ENCODE peak calls at places on chromosomes 4 and X, in seven cellular contexts. N, S, M, X, Q, D and G are unnamed samples.

GRCh38 chr4:62771656-62772557 is 1571.8 kb downstream of the ADGRL3 start:
- DNase-seq in N (no peak), S (no peak), D (no peak), X (no peak), Q (no peak), M (no peak), G (no peak)

GRCh38 chrX:147891886-147892285 is 19.8 kb upstream of the FMR1 start:
- DNase-seq in N (no peak), X (no peak), M (no peak), D (no peak), S (no peak), Q (no peak), G (no peak)

GRCh38 chrX:13647709-13648212 is 5.2 kb upstream of the TCEANC start:
- DNase-seq in X (no peak), D (peak), S (peak), N (no peak), Q (no peak), M (peak), G (peak)

GRCh38 chr4:89099034-89099433 is 12.3 kb upstream of the TIGD2 start:
- DNase-seq in S (no peak), M (no peak), Q (no peak), N (no peak), X (no peak), D (no peak), G (no peak)

GRCh38 chrX:112628288-112628687 is 51.5 kb downstream of the LHFPL1 start:
- DNase-seq in Q (no peak), X (no peak), N (no peak), S (no peak), D (no peak), M (no peak), G (no peak)

GRCh38 chr4:16155503-16156169 is 70.6 kb downstream of the TAPT1 start:
- DNase-seq in M (no peak), S (no peak), D (no peak), Q (no peak), N (no peak), X (no peak), G (no peak)

GRCh38 chr4:152038238-152038637 is 277.4 kb upstream of the GATB start:
- DNase-seq in Q (no peak), S (no peak), D (no peak), X (no peak), N (no peak), M (no peak), G (no peak)

GRCh38 chr4:52718123-52718522 is 33.1 kb downstream of the ERVMER34-1 start:
- DNase-seq in S (no peak), N (no peak), M (no peak), X (no peak), D (no peak), Q (no peak), G (no peak)

GRCh38 chrX:143081231-143081630 is 55.5 kb downstream of the SPANXN4 start:
- DNase-seq in X (no peak), N (no peak), D (no peak), M (no peak), S (no peak), Q (no peak), G (no peak)

GRCh38 chr4:107719927-107720722 is at the start of gene PAPSS1:
- DNase-seq in X (peak), S (peak), N (peak), M (peak), Q (peak), D (peak), G (peak)
- TF ChIP-seq POLR2AphosphoS5 in X (peak), S (peak), N (peak), M (peak), Q (peak), D (peak), G (peak)

DNA sequence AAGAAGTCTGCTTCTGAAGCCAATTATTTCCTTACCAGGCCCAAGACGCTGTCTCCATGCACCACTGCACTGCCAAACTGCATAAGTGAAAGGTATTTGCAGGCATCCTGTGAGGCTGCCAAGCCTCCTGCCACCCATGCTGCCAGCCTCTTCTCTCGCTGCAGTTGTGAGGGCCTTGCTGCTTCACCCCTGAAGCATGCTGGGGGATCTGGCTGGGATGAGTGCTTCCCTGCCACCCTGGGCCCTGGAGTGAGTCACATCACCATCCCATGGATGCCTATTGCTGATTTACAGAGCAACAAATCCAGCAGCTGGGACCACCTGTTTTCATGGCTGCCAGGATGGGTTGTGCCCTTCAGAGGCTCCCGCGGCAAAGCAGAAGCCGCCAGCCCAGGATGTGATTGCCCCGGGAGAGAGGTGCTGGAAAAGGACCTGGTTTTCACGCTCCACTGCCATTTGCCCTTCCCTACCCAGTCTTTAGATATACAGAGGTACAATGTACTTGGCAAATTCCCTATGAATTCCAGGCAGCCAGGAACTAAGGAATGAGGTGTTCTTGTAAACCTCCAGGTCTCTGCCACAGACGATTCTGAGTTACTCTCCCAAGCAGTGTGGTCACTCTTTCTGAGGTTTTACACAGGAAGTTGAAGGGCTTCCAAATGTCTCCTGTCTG is 41.5 kb upstream of the PTCHD1 start:
- DNase-seq in D (no peak), X (no peak), Q (no peak), N (peak), S (no peak), M (no peak), G (peak)
- TF ChIP-seq POLR2AphosphoS5 in D (no peak), X (no peak), Q (no peak), N (no peak), S (no peak), M (no peak), G (no peak)

GRCh38 chr4:169278669-169279068 is 7.9 kb upstream of the SH3RF1 start:
- DNase-seq in N (no peak), M (no peak), Q (no peak), X (no peak), D (no peak), S (no peak), G (no peak)

GRCh38 chr4:169286562-169287301 is 16.0 kb upstream of the SH3RF1 start:
- DNase-seq in S (no peak), X (no peak), M (no peak), Q (no peak), D (no peak), N (no peak), G (no peak)

GRCh38 chr4:169282429-169283113 is 11.8 kb upstream of the SH3RF1 start:
- DNase-seq in D (no peak), N (no peak), Q (no peak), M (no peak), X (no peak), S (no peak), G (no peak)

GRCh38 chr4:169279111-169279510 is 8.4 kb upstream of the SH3RF1 start:
- DNase-seq in S (no peak), M (no peak), Q (no peak), N (no peak), D (no peak), X (no peak), G (no peak)

DNA sequence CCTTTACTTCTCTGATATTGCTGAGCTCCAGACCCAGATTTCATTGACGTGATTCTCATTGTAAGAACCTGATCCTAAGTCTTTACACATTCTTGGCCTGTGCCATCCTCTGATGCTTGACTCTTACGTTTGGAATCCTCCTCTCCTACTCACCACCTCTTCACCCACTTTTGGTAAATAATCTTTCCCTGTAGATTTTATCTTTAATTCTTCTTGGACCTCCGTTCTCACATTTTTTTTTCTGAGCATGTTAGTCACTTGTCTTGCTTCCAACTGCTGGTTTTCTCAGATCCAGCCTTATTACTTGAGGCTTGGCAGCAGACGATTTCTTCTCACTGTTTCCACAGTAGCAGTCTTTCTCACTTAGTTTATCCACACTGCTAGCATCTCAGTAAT is 12.4 kb upstream of the SH3RF1 start:
- DNase-seq in X (no peak), M (no peak), Q (no peak), S (no peak), D (no peak), N (no peak), G (no peak)
- TF ChIP-seq POLR2AphosphoS5 in X (no peak), M (no peak), Q (no peak), S (no peak), D (no peak), N (no peak), G (no peak)

GRCh38 chr4:127844605-127845116 is 36.0 kb upstream of the PLK4 start:
- DNase-seq in S (no peak), Q (no peak), M (no peak), X (no peak), D (no peak), N (no peak), G (no peak)
- TF ChIP-seq POLR2AphosphoS5 in S (no peak), Q (no peak), M (no peak), X (no peak), D (no peak), N (no peak), G (no peak)

GRCh38 chr4:139815646-139816601 is 150.3 kb downstream of the MGST2 start:
- DNase-seq in X (no peak), Q (no peak), N (no peak), D (no peak), S (no peak), M (no peak), G (peak)
- TF ChIP-seq POLR2AphosphoS5 in X (no peak), Q (no peak), N (no peak), D (no peak), S (no peak), M (peak), G (peak)